ENCODE peak calls at places on chromosomes 7 and 10, in ten cellular contexts. R is tibial nerve; G is heart right ventricle; D is BJ; L is ascending aorta; F is esophagus squamous epithelium; S is tibial artery; X is fibroblast of lung; P is CD8-positive, alpha-beta T cell; H is IMR-90. I is an unnamed sample.

GRCh38 chr10:15579605-15580004 is 140.1 kb downstream of the ITGA8 start:
- DNase-seq in R (no peak), G (no peak), D (no peak), L (no peak), F (no peak), S (no peak), X (peak; percentile 26), P (no peak), H (peak; percentile 70), I (peak; percentile 65)

GRCh38 chr10:111142082-111142481 is 65.3 kb downstream of the ADRA2A start:
- DNase-seq in R (no peak), G (no peak), D (no peak), L (no peak), F (no peak), S (no peak), X (no peak), P (no peak), H (no peak), I (no peak)

GRCh38 chr7:73892003-73892975 is 31.3 kb downstream of the TMEM270 start:
- DNase-seq in R (no peak), G (peak; percentile 65), D (no peak), L (no peak), F (no peak), S (peak; percentile 89), X (peak; percentile 75), P (no peak), H (peak; percentile 79), I (no peak)

GRCh38 chr10:29949411-29950011 is 109.9 kb downstream of the JCAD start:
- DNase-seq in R (no peak), G (no peak), D (peak; percentile 92), L (no peak), F (no peak), S (no peak), X (peak; percentile 99), P (no peak), H (peak; percentile 98), I (peak; percentile 88)

GRCh38 chr7:471866-472639 is 47.6 kb downstream of the PDGFA start:
- DNase-seq in R (no peak), G (peak; percentile 83), D (peak; percentile 83), L (peak; percentile 88), F (no peak), S (peak; percentile 98), X (peak; percentile 98), P (no peak), H (peak; percentile 98), I (peak; percentile 89)

GRCh38 chr7:158244430-158244829 is 343.2 kb downstream of the PTPRN2 start:
- DNase-seq in R (no peak), G (no peak), D (no peak), L (no peak), F (no peak), S (no peak), X (no peak), P (no peak), H (no peak), I (no peak)

GRCh38 chr10:127044191-127044590 is 139.0 kb downstream of the DOCK1 start:
- DNase-seq in R (no peak), G (no peak), D (no peak), L (no peak), F (no peak), S (no peak), X (no peak), P (no peak), H (no peak), I (no peak)

GRCh38 chr7:102916881-102917280 is 4.1 kb downstream of the LRRC17 start:
- DNase-seq in R (no peak), G (no peak), D (no peak), L (no peak), F (no peak), S (no peak), X (peak; percentile 82), P (no peak), H (peak; percentile 73), I (peak; percentile 64)

GRCh38 chr10:56104923-56105322 is 256.1 kb downstream of the ZWINT start:
- DNase-seq in R (no peak), G (no peak), D (no peak), L (no peak), F (no peak), S (no peak), X (no peak), P (no peak), H (no peak), I (no peak)

GRCh38 chr10:56104487-56104886 is 256.6 kb downstream of the ZWINT start:
- DNase-seq in R (no peak), G (no peak), D (no peak), L (no peak), F (no peak), S (no peak), X (no peak), P (no peak), H (no peak), I (no peak)

GRCh38 chr10:56109454-56109853 is 251.6 kb downstream of the ZWINT start:
- DNase-seq in R (no peak), G (no peak), D (no peak), L (no peak), F (no peak), S (no peak), X (no peak), P (no peak), H (no peak), I (no peak)
- TF ChIP-seq CTCF in R (no peak), G (no peak), D (no peak), L (no peak), F (no peak), S (no peak), X (no peak), P (no peak), H (no peak), I (no peak)

DNA sequence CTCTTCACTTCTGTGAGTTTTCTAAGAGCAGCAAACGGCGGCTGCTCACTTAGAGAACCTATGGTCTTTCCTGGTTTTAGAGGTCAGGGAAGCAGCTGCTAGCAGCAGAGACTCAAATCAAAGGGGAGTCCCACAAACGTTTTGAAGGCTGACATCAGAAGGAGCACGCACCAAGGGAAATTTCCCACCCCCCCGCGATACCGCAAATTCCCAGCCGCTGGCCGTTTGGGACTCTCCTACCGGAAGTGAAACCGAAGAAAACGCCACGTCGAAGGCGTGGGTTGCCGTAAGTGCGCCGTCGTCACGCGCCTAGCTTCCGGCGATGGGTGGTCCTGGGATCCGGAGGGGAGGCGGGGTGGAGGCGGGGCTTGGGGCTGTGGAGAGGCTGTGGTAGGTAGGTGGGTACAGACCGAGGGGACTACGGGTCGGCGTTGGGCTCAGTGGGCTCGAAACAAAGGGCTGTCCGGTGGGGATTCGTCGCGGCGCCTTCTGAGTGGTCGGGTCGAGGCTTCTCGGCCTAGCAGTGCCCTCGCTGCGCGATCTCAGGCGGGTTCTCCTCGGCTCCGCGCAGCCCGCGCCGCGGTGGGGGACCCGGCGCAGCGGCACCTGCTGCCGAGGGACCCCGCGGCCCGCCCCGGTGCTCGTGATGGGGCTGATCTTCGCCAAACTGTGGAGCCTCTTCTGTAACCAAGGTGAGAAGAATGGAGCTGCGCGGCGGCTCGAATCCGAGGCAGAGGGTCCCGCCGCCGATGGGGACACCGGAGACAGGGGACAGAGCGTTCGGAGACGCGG is at the start of gene ARL5B:
- DNase-seq in R (peak; percentile 97), G (peak; percentile 98), D (peak; percentile 92), L (peak; percentile 94), F (peak; percentile 90), S (peak; percentile 99), X (peak; percentile 99), P (peak; percentile 94), H (peak; percentile 99), I (peak; percentile 98)
- H3K4me3 ChIP-seq in R (peak within 1 kb of the TSS; percentile 97), G (peak within 1 kb of the TSS; percentile 92), D (peak within 1 kb of the TSS; percentile 98), L (peak within 1 kb of the TSS; percentile 99), F (peak within 1 kb of the TSS; percentile 95), S (peak within 1 kb of the TSS; percentile 99), X (peak within 1 kb of the TSS; percentile 98), P (peak within 1 kb of the TSS; percentile 98), H (peak within 1 kb of the TSS; percentile 95), I (peak within 1 kb of the TSS; percentile 97)

GRCh38 chr7:138649506-138649905 is 51.7 kb downstream of the SVOPL start:
- DNase-seq in R (no peak), G (no peak), D (no peak), L (no peak), F (no peak), S (no peak), X (no peak), P (no peak), H (no peak), I (no peak)

GRCh38 chr7:138658889-138659288 is 42.3 kb downstream of the SVOPL start:
- DNase-seq in R (no peak), G (no peak), D (no peak), L (no peak), F (no peak), S (no peak), X (no peak), P (no peak), H (no peak), I (no peak)

GRCh38 chr7:138656952-138657351 is 44.2 kb downstream of the SVOPL start:
- DNase-seq in R (no peak), G (no peak), D (no peak), L (no peak), F (no peak), S (no peak), X (no peak), P (no peak), H (no peak), I (no peak)

GRCh38 chr7:138657854-138658386 is 43.2 kb downstream of the SVOPL start:
- DNase-seq in R (no peak), G (no peak), D (no peak), L (no peak), F (no peak), S (no peak), X (no peak), P (no peak), H (no peak), I (no peak)

DNA sequence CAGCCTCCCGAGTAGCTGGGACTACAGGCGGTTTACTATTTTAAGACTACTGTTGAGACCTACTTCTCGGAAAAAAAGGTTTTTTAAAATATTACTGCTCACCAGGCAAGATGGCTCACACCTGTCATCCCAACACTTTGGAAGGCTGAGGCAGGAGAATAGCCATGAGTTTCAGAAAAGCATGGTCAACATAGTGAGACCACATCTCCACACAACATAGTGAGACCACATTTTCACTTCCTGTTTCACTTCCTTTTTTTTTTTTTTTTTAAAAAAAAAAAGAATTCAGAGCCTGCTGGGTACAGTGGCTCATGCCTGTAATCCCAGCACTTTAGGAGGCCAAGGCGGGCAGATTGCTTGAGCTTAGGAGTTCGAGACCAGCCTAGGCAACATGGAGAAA is 46.5 kb downstream of the SVOPL start:
- DNase-seq in R (no peak), G (no peak), D (no peak), L (no peak), F (no peak), S (no peak), X (no peak), P (no peak), H (no peak), I (no peak)
- TF ChIP-seq CTCF in R (no peak), G (no peak), D (no peak), L (no peak), F (no peak), S (no peak), X (no peak), P (no peak), H (no peak), I (no peak)

GRCh38 chr10:99523251-99523773 is 9.4 kb upstream of the NKX2-3 start:
- DNase-seq in R (no peak), G (no peak), D (no peak), L (no peak), F (no peak), S (no peak), X (no peak), P (no peak), H (no peak), I (no peak)

GRCh38 chr10:99524050-99524666 is 8.6 kb upstream of the NKX2-3 start:
- DNase-seq in R (no peak), G (no peak), D (no peak), L (no peak), F (no peak), S (no peak), X (no peak), P (no peak), H (no peak), I (no peak)

GRCh38 chr10:99525897-99526296 is 6.8 kb upstream of the NKX2-3 start:
- DNase-seq in R (no peak), G (no peak), D (no peak), L (no peak), F (no peak), S (no peak), X (no peak), P (no peak), H (no peak), I (no peak)

GRCh38 chr10:99526861-99527504 is 5.8 kb upstream of the NKX2-3 start:
- DNase-seq in R (no peak), G (no peak), D (no peak), L (no peak), F (no peak), S (no peak), X (no peak), P (no peak), H (no peak), I (no peak)

GRCh38 chr10:99524736-99525380 is 7.9 kb upstream of the NKX2-3 start:
- DNase-seq in R (no peak), G (no peak), D (no peak), L (no peak), F (no peak), S (no peak), X (no peak), P (no peak), H (no peak), I (no peak)
- H3K4me3 ChIP-seq in R (no peak overlapping the region), G (no peak overlapping the region), D (no peak overlapping the region), L (no peak overlapping the region), F (no peak overlapping the region), S (no peak overlapping the region), X (no peak overlapping the region), P (no peak overlapping the region), H (no peak overlapping the region), I (no peak overlapping the region)

I was measured in foreskin fibroblast.